ENCODE peak calls at places on chromosomes 3 and 15, in seven cellular contexts. M, W, B, N, J, X and K are unnamed samples. For H3K36me3, the result is how much of the 10 kb centered on the place peaks cover.

GRCh38 chr3:101865751-101866509 is 16.6 kb downstream of the NFKBIZ start:
- DNase-seq in M (peak), N (no peak), J (no peak), X (no peak), B (no peak), W (no peak), K (no peak)

GRCh38 chr15:37098468-37099320 is 1.7 kb downstream of the MEIS2 start:
- DNase-seq in J (no peak), M (no peak), B (peak), X (no peak), W (peak), N (peak), K (peak)

GRCh38 chr3:171824824-171825221 is 14.5 kb upstream of the PLD1 start:
- DNase-seq in N (no peak), W (no peak), J (no peak), X (no peak), M (no peak), B (no peak), K (no peak)

GRCh38 chr3:113590983-113591382 is 58.6 kb downstream of the SIDT1 start:
- DNase-seq in M (no peak), J (no peak), W (no peak), X (no peak), N (no peak), B (no peak), K (no peak)

GRCh38 chr3:108292905-108293328 is 3.4 kb upstream of the HHLA2 start:
- DNase-seq in W (no peak), B (no peak), J (no peak), N (no peak), M (no peak), X (no peak), K (no peak)

GRCh38 chr15:39018966-39019365 is 454.4 kb upstream of the RASGRP1 start:
- DNase-seq in M (no peak), W (no peak), B (no peak), N (no peak), J (no peak), X (no peak), K (no peak)

GRCh38 chr3:112097378-112097777 is 11.2 kb downstream of the C3orf52 start:
- DNase-seq in B (no peak), M (peak), N (no peak), J (peak), W (no peak), X (peak), K (no peak)

GRCh38 chr3:149783576-149783975 is 8.8 kb downstream of the ANKUB1 start:
- DNase-seq in W (no peak), J (no peak), X (no peak), B (no peak), N (no peak), M (no peak), K (no peak)

GRCh38 chr3:46087871-46088270 is 60.6 kb upstream of the XCR1 start:
- DNase-seq in M (no peak), N (no peak), J (no peak), X (no peak), B (no peak), W (no peak), K (no peak)
- TF ChIP-seq CTCF in M (peak), N (peak), J (no peak), X (no peak), B (peak), W (no peak), K (peak)

DNA sequence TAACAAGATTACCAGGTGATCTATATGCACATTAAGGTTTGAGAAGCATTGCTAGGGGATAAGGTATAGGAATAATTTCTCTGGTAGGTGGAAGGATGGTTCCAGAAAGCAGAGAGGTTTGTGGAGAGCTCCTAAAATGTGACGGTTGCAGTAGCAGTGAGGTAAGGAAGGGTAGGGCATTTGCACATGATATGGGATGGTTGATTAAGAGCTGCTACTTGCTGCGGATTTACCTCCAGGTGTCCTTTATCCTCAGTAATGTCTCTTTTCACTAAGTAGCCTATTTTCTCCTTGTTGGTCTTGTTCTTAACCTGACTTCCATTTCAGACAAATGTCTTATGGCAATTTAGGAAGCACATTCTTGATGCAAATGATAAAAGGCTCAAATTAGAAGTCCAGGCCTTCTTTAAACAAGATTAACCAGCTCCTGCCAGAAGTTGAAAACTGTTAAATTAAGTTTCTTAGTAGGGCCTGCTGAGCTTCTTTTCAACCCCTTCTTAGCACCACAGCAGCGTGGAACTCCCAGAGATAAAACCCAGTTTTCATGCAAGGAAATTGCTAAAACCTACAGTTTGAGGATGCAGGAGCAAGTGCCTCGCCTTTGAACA is 231.1 kb upstream of the GADL1 start:
- DNase-seq in B (no peak), X (no peak), W (no peak), N (no peak), J (no peak), M (no peak), K (no peak)
- TF ChIP-seq POLR2A in B (no peak), X (no peak), W (no peak), N (no peak), J (no peak), M (no peak), K (no peak)

GRCh38 chr3:194777729-194778128 is 92.0 kb downstream of the FAM43A start:
- DNase-seq in M (no peak), N (no peak), X (no peak), J (no peak), B (no peak), W (no peak), K (no peak)
- H3K36me3 ChIP-seq in M (under half), N (under half), X (under half), J (under half), B (under half), W (under half), K (under half)

DNA sequence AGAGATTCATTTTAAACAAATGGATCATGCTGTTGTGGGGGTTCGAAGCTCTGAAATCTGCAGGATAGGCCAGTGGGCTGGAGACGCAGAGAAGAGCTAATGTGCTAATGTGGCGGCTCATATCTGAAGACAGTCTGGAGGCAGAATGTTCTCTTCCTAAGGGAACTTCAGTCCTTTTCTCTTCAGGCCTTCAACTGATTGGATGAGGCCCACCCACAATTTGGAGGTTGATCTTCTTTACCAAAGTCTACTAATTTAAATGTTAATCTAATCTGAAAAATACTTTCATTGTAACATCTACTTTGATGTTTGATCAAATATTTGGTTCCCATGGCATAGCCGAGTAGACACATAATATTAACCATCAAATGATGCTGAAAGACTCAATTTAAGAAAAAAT is 940.2 kb downstream of the ROBO1 start:
- DNase-seq in N (no peak), W (no peak), X (no peak), M (no peak), B (no peak), J (no peak), K (no peak)
- TF ChIP-seq CTCF in N (no peak), W (no peak), X (no peak), M (no peak), B (no peak), J (no peak), K (no peak)